ENCODE peak calls at places on chromosome 1, in ten cellular contexts. I is fibroblast of pulmonary artery; W is kidney; P is tibial nerve; G is posterior vena cava; Q is A549; H is Right ventricle myocardium superior; C is stimulated activated CD8-positive, alpha-beta memory T cell treated with anti-CD3 and anti-CD28 coated beads, Interleukin-15, amount 100 ng/mL, for 1 hour; M is effector memory CD4-positive, alpha-beta T cell; S is GM19239. T is an unnamed sample.

GRCh38 chr1:55894521-55894920 is 679.4 kb upstream of the USP24 start:
- DNase-seq in I (peak; percentile 80), W (no peak), P (no peak), G (no peak), Q (peak; percentile 14), H (no peak), C (no peak), M (no peak), S (no peak), T (no peak)

GRCh38 chr1:33111965-33112364 is 31.0 kb downstream of the AZIN2 start:
- DNase-seq in I (peak; percentile 60), W (no peak), P (no peak), G (no peak), Q (peak; percentile 32), H (no peak), C (no peak), M (no peak), S (no peak), T (no peak)

GRCh38 chr1:20574686-20575543 is 14.0 kb upstream of the CDA start:
- DNase-seq in I (peak; percentile 86), W (peak; percentile 90), P (peak; percentile 47), G (peak; percentile 95), Q (peak; percentile 82), H (peak; percentile 93), C (peak; percentile 35), M (peak; percentile 6), S (peak; percentile 73), T (peak; percentile 58)

GRCh38 chr1:27655151-27655929 is 16.7 kb downstream of the IFI6 start:
- DNase-seq in I (no peak), W (no peak), P (no peak), G (no peak), Q (no peak), H (peak; percentile 47), C (no peak), M (no peak), S (no peak), T (no peak)

GRCh38 chr1:119987112-119987511 is 82.3 kb downstream of the NOTCH2 start:
- DNase-seq in I (peak; percentile 92), W (no peak), P (no peak), G (no peak), Q (peak; percentile 28), H (no peak), C (no peak), M (no peak), S (no peak), T (no peak)

GRCh38 chr1:202698276-202698675 is 12.0 kb downstream of the SYT2 start:
- DNase-seq in I (no peak), W (no peak), P (no peak), G (no peak), Q (no peak), H (no peak), C (no peak), M (no peak), S (no peak), T (no peak)

GRCh38 chr1:169495050-169495740 is 9.5 kb upstream of the SLC19A2 start:
- DNase-seq in I (no peak), W (no peak), P (no peak), G (no peak), Q (no peak), H (no peak), C (no peak), M (no peak), S (no peak), T (no peak)

GRCh38 chr1:111989531-111990025 is at the start of gene KCND3:
- DNase-seq in I (peak; percentile 21), W (peak; percentile 77), P (no peak), G (peak; percentile 85), Q (no peak), H (peak; percentile 60), C (no peak), M (no peak), S (no peak), T (no peak)

GRCh38 chr1:6082430-6082971 is 36.8 kb downstream of the KCNAB2 start:
- DNase-seq in I (peak; percentile 35), W (no peak), P (no peak), G (no peak), Q (no peak), H (peak; percentile 64), C (no peak), M (no peak), S (no peak), T (no peak)

GRCh38 chr1:241470908-241471610 is 48.5 kb downstream of the FH start:
- DNase-seq in I (no peak), W (no peak), P (no peak), G (no peak), Q (no peak), H (no peak), C (no peak), M (no peak), S (no peak), T (no peak)

GRCh38 chr1:7625401-7625800 is 145.7 kb upstream of the VAMP3 start:
- DNase-seq in I (no peak), W (no peak), P (no peak), G (no peak), Q (no peak), H (peak; percentile 8), C (no peak), M (no peak), S (no peak), T (no peak)

GRCh38 chr1:77202746-77203145 is 16.5 kb downstream of the PIGK start:
- DNase-seq in I (no peak), W (no peak), P (no peak), G (no peak), Q (no peak), H (no peak), C (no peak), M (no peak), S (no peak), T (no peak)

GRCh38 chr1:226653311-226653921 is 85.7 kb downstream of the ITPKB start:
- DNase-seq in I (no peak), W (peak; percentile 62), P (no peak), G (no peak), Q (no peak), H (peak; percentile 40), C (peak; percentile 30), M (peak; percentile 70), S (no peak), T (no peak)

GRCh38 chr1:3841491-3841890 is 15.5 kb downstream of the CEP104 start:
- DNase-seq in I (no peak), W (peak; percentile 45), P (no peak), G (peak; percentile 61), Q (no peak), H (no peak), C (no peak), M (no peak), S (no peak), T (no peak)

T was measured in GM12892.